ENCODE peak calls at places on chromosome 12, in four cellular contexts. J, N, Q and X are unnamed samples.

GRCh38 chr12:91565246-91565645 is 382.6 kb upstream of the DCN start:
- DNase-seq in J (peak), N (no peak), Q (no peak), X (no peak)

GRCh38 chr12:46388427-46388992 is 15.9 kb upstream of the SLC38A2 start:
- DNase-seq in Q (no peak), J (no peak), N (no peak), X (no peak)

GRCh38 chr12:24175281-24175680 is 225.8 kb upstream of the SOX5 start:
- DNase-seq in N (no peak), Q (no peak), J (no peak), X (no peak)

GRCh38 chr12:124184456-124184855 is 110.4 kb upstream of the RFLNA start:
- DNase-seq in N (no peak), Q (no peak), J (no peak), X (no peak)

GRCh38 chr12:12992418-12993175 is 7.5 kb downstream of the HEBP1 start:
- DNase-seq in N (no peak), Q (no peak), J (no peak), X (no peak)

GRCh38 chr12:71958056-71958455 is 19.4 kb downstream of the TPH2 start:
- DNase-seq in Q (no peak), J (no peak), N (no peak), X (no peak)

GRCh38 chr12:32718926-32719325 is 36.8 kb downstream of the YARS2 start:
- DNase-seq in Q (no peak), N (no peak), J (no peak), X (no peak)

GRCh38 chr12:24081092-24081529 is 131.6 kb upstream of the SOX5 start:
- DNase-seq in J (no peak), N (no peak), Q (no peak), X (no peak)

GRCh38 chr12:65916991-65917676 is 92.9 kb downstream of the HMGA2 start:
- DNase-seq in N (no peak), J (no peak), Q (no peak), X (no peak)

GRCh38 chr12:31325524-31325875 is 450 bp downstream of the SINHCAF start:
- DNase-seq in N (no peak), J (peak), Q (no peak), X (no peak)

GRCh38 chr12:39553476-39553875 is 66.1 kb downstream of the ABCD2 start:
- DNase-seq in Q (no peak), J (no peak), N (no peak), X (no peak)

GRCh38 chr12:19190292-19191031 is 60.9 kb downstream of the PLEKHA5 start:
- DNase-seq in N (no peak), J (no peak), Q (no peak), X (no peak)

GRCh38 chr12:22527999-22528398 is 16.3 kb downstream of the C2CD5 start:
- DNase-seq in J (no peak), N (no peak), Q (peak), X (no peak)